ENCODE peak calls at places on chromosomes 2 and 18, in ten cellular contexts. I is HS-5; T is activated CD8-positive, alpha-beta memory T cell treated with anti-CD3 and anti-CD28 coated beads for 48 hours; S is stimulated activated CD4-positive, alpha-beta T cell treated with anti-CD3 and anti-CD28 coated beads, Interleukin-2, amount 100 ng/mL, for 4 hours; O is left ventricle myocardium inferior; K is head of caudate nucleus; Q is RPMI7951; E is HFF-Myc; J is stromal cell of bone marrow; R is HEK293T. H is an unnamed sample.

GRCh38 chr2:174337337-174338154 is 2.8 kb downstream of the SP9 start:
- DNase-seq in I (no peak), T (no peak), S (no peak), O (no peak), K (no peak), Q (peak), E (no peak), J (no peak), R (peak), H (peak)

GRCh38 chr18:21191596-21192307 is 50.3 kb upstream of the GREB1L start:
- DNase-seq in I (peak), T (no peak), S (no peak), O (peak), K (peak), Q (peak), E (peak), J (peak), R (peak), H (peak)

GRCh38 chr18:78069784-78070664 is 820.4 kb downstream of the GALR1 start:
- DNase-seq in I (no peak), T (no peak), S (no peak), O (peak), K (peak), Q (peak), E (no peak), J (no peak), R (no peak), H (no peak)

GRCh38 chr2:150232871-150233270 is 254.6 kb downstream of the RND3 start:
- DNase-seq in I (no peak), T (no peak), S (no peak), O (no peak), K (no peak), Q (peak), E (no peak), J (no peak), R (no peak), H (no peak)

GRCh38 chr2:241574911-241575623 is 16.5 kb downstream of the BOK start:
- DNase-seq in I (no peak), T (no peak), S (no peak), O (peak), K (no peak), Q (no peak), E (no peak), J (no peak), R (no peak), H (no peak)

GRCh38 chr18:57542126-57542525 is 44.4 kb downstream of the FECH start:
- DNase-seq in I (no peak), T (no peak), S (no peak), O (no peak), K (no peak), Q (peak), E (no peak), J (peak), R (no peak), H (no peak)

GRCh38 chr2:119049968-119050657 is 108.1 kb downstream of the MARCO start:
- DNase-seq in I (no peak), T (no peak), S (no peak), O (no peak), K (no peak), Q (peak), E (no peak), J (no peak), R (peak), H (peak)

GRCh38 chr2:226256709-226257401 is 542.8 kb downstream of the IRS1 start:
- DNase-seq in I (no peak), T (no peak), S (no peak), O (no peak), K (no peak), Q (no peak), E (no peak), J (no peak), R (no peak), H (no peak)

GRCh38 chr2:119158563-119159347 is at the start of gene C1QL2:
- DNase-seq in I (no peak), T (no peak), S (no peak), O (no peak), K (peak), Q (no peak), E (no peak), J (no peak), R (peak), H (peak)

GRCh38 chr2:216690451-216691209 is 4.7 kb downstream of the IGFBP5 start:
- DNase-seq in I (no peak), T (no peak), S (no peak), O (no peak), K (no peak), Q (peak), E (no peak), J (no peak), R (no peak), H (no peak)

GRCh38 chr2:9261231-9261883 is 54.7 kb downstream of the ASAP2 start:
- DNase-seq in I (no peak), T (no peak), S (no peak), O (no peak), K (no peak), Q (no peak), E (no peak), J (peak), R (no peak), H (no peak)

GRCh38 chr2:69773201-69773600 is 31.3 kb downstream of the ANXA4 start:
- DNase-seq in I (no peak), T (no peak), S (no peak), O (no peak), K (peak), Q (peak), E (no peak), J (peak), R (no peak), H (no peak)

GRCh38 chr2:231674587-231675334 is 33.6 kb upstream of the PTMA start:
- DNase-seq in I (no peak), T (peak), S (peak), O (peak), K (peak), Q (peak), E (no peak), J (no peak), R (peak), H (peak)

GRCh38 chr2:229235136-229235914 is 35.8 kb downstream of the PID1 start:
- DNase-seq in I (no peak), T (no peak), S (no peak), O (no peak), K (no peak), Q (peak), E (no peak), J (peak), R (no peak), H (peak)

GRCh38 chr2:119678021-119678656 is 862 bp upstream of the TMEM177 start:
- DNase-seq in I (no peak), T (no peak), S (no peak), O (no peak), K (no peak), Q (no peak), E (no peak), J (no peak), R (no peak), H (no peak)

GRCh38 chr2:46829240-46829970 is 86.2 kb downstream of the MCFD2 start:
- DNase-seq in I (no peak), T (no peak), S (no peak), O (no peak), K (no peak), Q (peak), E (no peak), J (no peak), R (no peak), H (no peak)

GRCh38 chr18:20971886-20972267 is 139.7 kb downstream of the ROCK1 start:
- DNase-seq in I (no peak), T (no peak), S (no peak), O (no peak), K (no peak), Q (peak), E (peak), J (peak), R (peak), H (no peak)

GRCh38 chr2:173614265-173614930 is 259.7 kb downstream of the CDCA7 start:
- DNase-seq in I (no peak), T (no peak), S (no peak), O (no peak), K (no peak), Q (no peak), E (no peak), J (no peak), R (peak), H (no peak)

GRCh38 chr18:45687617-45688016 is 36.4 kb upstream of the SLC14A1 start:
- DNase-seq in I (no peak), T (no peak), S (no peak), O (no peak), K (no peak), Q (no peak), E (no peak), J (no peak), R (no peak), H (no peak)

GRCh38 chr18:5457467-5457957 is 86.3 kb downstream of the EPB41L3 start:
- DNase-seq in I (no peak), T (no peak), S (no peak), O (no peak), K (no peak), Q (no peak), E (no peak), J (no peak), R (peak), H (no peak)

GRCh38 chr2:212109217-212109616 is 429.4 kb downstream of the ERBB4 start:
- DNase-seq in I (no peak), T (no peak), S (no peak), O (no peak), K (no peak), Q (no peak), E (no peak), J (no peak), R (no peak), H (no peak)

GRCh38 chr18:49447810-49448745 is 12.4 kb downstream of the DYM start:
- DNase-seq in I (no peak), T (no peak), S (peak), O (no peak), K (no peak), Q (peak), E (peak), J (peak), R (peak), H (peak)

GRCh38 chr2:42775186-42775585 is 11.3 kb upstream of the OXER1 start:
- DNase-seq in I (no peak), T (no peak), S (no peak), O (no peak), K (no peak), Q (no peak), E (no peak), J (no peak), R (no peak), H (no peak)

H was measured in WTC11.